ENCODE peak calls at places on chromosome 4, in seven cellular contexts. One of them, this sample, is unnamed.

GRCh38 chr4:105164548-105164947 is 17.9 kb downstream of the TET2 start:
- DNase-seq in posterior cingulate gyrus: no peak
- DNase-seq in non-pigmented ciliary epithelial cell: no peak
- DNase-seq in neuronal stem cell: no peak
- DNase-seq in SHP77: no peak
- DNase-seq in activated CD4-positive, alpha-beta T cell treated with anti-CD3 and anti-CD28 coated beads, Interleukin-2, amount 10 ng/mL, durations not matched to agents 7 days and 5 days: no peak
- DNase-seq in ovary: no peak
- DNase-seq in this sample: no peak

GRCh38 chr4:10584042-10584441 is 100.5 kb downstream of the CLNK start:
- DNase-seq in posterior cingulate gyrus: no peak
- DNase-seq in non-pigmented ciliary epithelial cell: peak; percentile 83
- DNase-seq in neuronal stem cell: no peak
- DNase-seq in SHP77: no peak
- DNase-seq in activated CD4-positive, alpha-beta T cell treated with anti-CD3 and anti-CD28 coated beads, Interleukin-2, amount 10 ng/mL, durations not matched to agents 7 days and 5 days: no peak
- DNase-seq in ovary: no peak
- DNase-seq in this sample: no peak

GRCh38 chr4:9894604-9895361 is 113.3 kb downstream of the DRD5 start:
- DNase-seq in posterior cingulate gyrus: no peak
- DNase-seq in non-pigmented ciliary epithelial cell: no peak
- DNase-seq in neuronal stem cell: no peak
- DNase-seq in SHP77: no peak
- DNase-seq in activated CD4-positive, alpha-beta T cell treated with anti-CD3 and anti-CD28 coated beads, Interleukin-2, amount 10 ng/mL, durations not matched to agents 7 days and 5 days: no peak
- DNase-seq in ovary: no peak
- DNase-seq in this sample: no peak

GRCh38 chr4:4384837-4385236 is 2.1 kb upstream of the NSG1 start:
- DNase-seq in posterior cingulate gyrus: peak; percentile 74
- DNase-seq in non-pigmented ciliary epithelial cell: no peak
- DNase-seq in neuronal stem cell: peak; percentile 52
- DNase-seq in SHP77: no peak
- DNase-seq in activated CD4-positive, alpha-beta T cell treated with anti-CD3 and anti-CD28 coated beads, Interleukin-2, amount 10 ng/mL, durations not matched to agents 7 days and 5 days: no peak
- DNase-seq in ovary: no peak
- DNase-seq in this sample: no peak

GRCh38 chr4:95511477-95511876 is 37.3 kb downstream of the UNC5C start:
- DNase-seq in posterior cingulate gyrus: no peak
- DNase-seq in non-pigmented ciliary epithelial cell: no peak
- DNase-seq in neuronal stem cell: no peak
- DNase-seq in SHP77: no peak
- DNase-seq in activated CD4-positive, alpha-beta T cell treated with anti-CD3 and anti-CD28 coated beads, Interleukin-2, amount 10 ng/mL, durations not matched to agents 7 days and 5 days: no peak
- DNase-seq in ovary: no peak
- DNase-seq in this sample: no peak

GRCh38 chr4:5821665-5822358 is 71.1 kb downstream of the CRMP1 start:
- DNase-seq in posterior cingulate gyrus: peak; percentile 87
- DNase-seq in non-pigmented ciliary epithelial cell: no peak
- DNase-seq in neuronal stem cell: peak; percentile 11
- DNase-seq in SHP77: no peak
- DNase-seq in activated CD4-positive, alpha-beta T cell treated with anti-CD3 and anti-CD28 coated beads, Interleukin-2, amount 10 ng/mL, durations not matched to agents 7 days and 5 days: no peak
- DNase-seq in ovary: no peak
- DNase-seq in this sample: no peak

GRCh38 chr4:7398788-7399432 is 35.8 kb downstream of the PSAPL1 start:
- DNase-seq in posterior cingulate gyrus: peak; percentile 25
- DNase-seq in non-pigmented ciliary epithelial cell: no peak
- DNase-seq in neuronal stem cell: no peak
- DNase-seq in SHP77: no peak
- DNase-seq in activated CD4-positive, alpha-beta T cell treated with anti-CD3 and anti-CD28 coated beads, Interleukin-2, amount 10 ng/mL, durations not matched to agents 7 days and 5 days: no peak
- DNase-seq in ovary: peak; percentile 4
- DNase-seq in this sample: no peak

GRCh38 chr4:45636175-45636574 is 487.7 kb downstream of the GABRG1 start:
- DNase-seq in posterior cingulate gyrus: no peak
- DNase-seq in non-pigmented ciliary epithelial cell: no peak
- DNase-seq in neuronal stem cell: no peak
- DNase-seq in SHP77: no peak
- DNase-seq in activated CD4-positive, alpha-beta T cell treated with anti-CD3 and anti-CD28 coated beads, Interleukin-2, amount 10 ng/mL, durations not matched to agents 7 days and 5 days: no peak
- DNase-seq in ovary: no peak
- DNase-seq in this sample: no peak

GRCh38 chr4:101160792-101161592 is 186.3 kb downstream of the PPP3CA start:
- DNase-seq in posterior cingulate gyrus: no peak
- DNase-seq in non-pigmented ciliary epithelial cell: no peak
- DNase-seq in neuronal stem cell: no peak
- DNase-seq in SHP77: no peak
- DNase-seq in activated CD4-positive, alpha-beta T cell treated with anti-CD3 and anti-CD28 coated beads, Interleukin-2, amount 10 ng/mL, durations not matched to agents 7 days and 5 days: no peak
- DNase-seq in ovary: no peak
- DNase-seq in this sample: no peak

GRCh38 chr4:3709846-3710441 is 56.2 kb upstream of the ADRA2C start:
- DNase-seq in posterior cingulate gyrus: peak; percentile 37
- DNase-seq in non-pigmented ciliary epithelial cell: no peak
- DNase-seq in neuronal stem cell: no peak
- DNase-seq in SHP77: no peak
- DNase-seq in activated CD4-positive, alpha-beta T cell treated with anti-CD3 and anti-CD28 coated beads, Interleukin-2, amount 10 ng/mL, durations not matched to agents 7 days and 5 days: no peak
- DNase-seq in ovary: peak; percentile 6
- DNase-seq in this sample: no peak

GRCh38 chr4:74545488-74545887 is 100.6 kb downstream of the AREG start:
- DNase-seq in posterior cingulate gyrus: no peak
- DNase-seq in non-pigmented ciliary epithelial cell: no peak
- DNase-seq in neuronal stem cell: no peak
- DNase-seq in SHP77: no peak
- DNase-seq in activated CD4-positive, alpha-beta T cell treated with anti-CD3 and anti-CD28 coated beads, Interleukin-2, amount 10 ng/mL, durations not matched to agents 7 days and 5 days: no peak
- DNase-seq in ovary: no peak
- DNase-seq in this sample: no peak

GRCh38 chr4:16686195-16686594 is 212.2 kb downstream of the LDB2 start:
- DNase-seq in posterior cingulate gyrus: no peak
- DNase-seq in non-pigmented ciliary epithelial cell: peak; percentile 96
- DNase-seq in neuronal stem cell: no peak
- DNase-seq in SHP77: no peak
- DNase-seq in activated CD4-positive, alpha-beta T cell treated with anti-CD3 and anti-CD28 coated beads, Interleukin-2, amount 10 ng/mL, durations not matched to agents 7 days and 5 days: no peak
- DNase-seq in ovary: no peak
- DNase-seq in this sample: no peak

GRCh38 chr4:81211956-81212355 is 3.1 kb downstream of the PRKG2 start:
- DNase-seq in posterior cingulate gyrus: no peak
- DNase-seq in non-pigmented ciliary epithelial cell: no peak
- DNase-seq in neuronal stem cell: no peak
- DNase-seq in SHP77: no peak
- DNase-seq in activated CD4-positive, alpha-beta T cell treated with anti-CD3 and anti-CD28 coated beads, Interleukin-2, amount 10 ng/mL, durations not matched to agents 7 days and 5 days: no peak
- DNase-seq in ovary: no peak
- DNase-seq in this sample: no peak

GRCh38 chr4:120399846-120400245 is 333.2 kb upstream of the MAD2L1 start:
- DNase-seq in posterior cingulate gyrus: no peak
- DNase-seq in non-pigmented ciliary epithelial cell: no peak
- DNase-seq in neuronal stem cell: no peak
- DNase-seq in SHP77: no peak
- DNase-seq in activated CD4-positive, alpha-beta T cell treated with anti-CD3 and anti-CD28 coated beads, Interleukin-2, amount 10 ng/mL, durations not matched to agents 7 days and 5 days: no peak
- DNase-seq in ovary: no peak
- DNase-seq in this sample: no peak

GRCh38 chr4:1285151-1285789 is 4.4 kb upstream of the MAEA start:
- DNase-seq in posterior cingulate gyrus: no peak
- DNase-seq in non-pigmented ciliary epithelial cell: no peak
- DNase-seq in neuronal stem cell: no peak
- DNase-seq in SHP77: no peak
- DNase-seq in activated CD4-positive, alpha-beta T cell treated with anti-CD3 and anti-CD28 coated beads, Interleukin-2, amount 10 ng/mL, durations not matched to agents 7 days and 5 days: no peak
- DNase-seq in ovary: no peak
- DNase-seq in this sample: no peak

GRCh38 chr4:6401797-6402196 is 70.6 kb downstream of the PPP2R2C start:
- DNase-seq in posterior cingulate gyrus: no peak
- DNase-seq in non-pigmented ciliary epithelial cell: no peak
- DNase-seq in neuronal stem cell: no peak
- DNase-seq in SHP77: no peak
- DNase-seq in activated CD4-positive, alpha-beta T cell treated with anti-CD3 and anti-CD28 coated beads, Interleukin-2, amount 10 ng/mL, durations not matched to agents 7 days and 5 days: no peak
- DNase-seq in ovary: no peak
- DNase-seq in this sample: no peak